ENCODE peak calls at places on chromosomes 1 and 21, in six cellular contexts. C is fibroblast of lung; W is ELF-1; L is bronchial epithelial cell; P is coronary artery; T is stimulated activated CD4-positive, alpha-beta T cell treated with anti-CD3 and anti-CD28 coated beads, Interleukin-4, amount 100 ng/mL, for 24 hours. S is an unnamed sample.

GRCh38 chr1:27557596-27558340 is 46.2 kb downstream of the AHDC1 start:
- DNase-seq in C (peak; percentile 48), W (peak; percentile 67), L (peak; percentile 93), P (no peak), T (no peak), S (peak; percentile 29)

GRCh38 chr1:47393141-47393540 is 22.9 kb upstream of the FOXE3 start:
- DNase-seq in C (peak; percentile 16), W (no peak), L (peak; percentile 36), P (no peak), T (no peak), S (no peak)

GRCh38 chr1:50976111-50976889 is 6.3 kb downstream of the CDKN2C start:
- DNase-seq in C (no peak), W (peak; percentile 31), L (no peak), P (no peak), T (no peak), S (no peak)

GRCh38 chr1:109397451-109398342 is at the start of gene SORT1:
- DNase-seq in C (peak; percentile 90), W (peak; percentile 98), L (peak; percentile 43), P (peak; percentile 94), T (peak; percentile 47), S (peak; percentile 74)

GRCh38 chr1:158117854-158118691 is 62.6 kb upstream of the CD1D start:
- DNase-seq in C (peak; percentile 26), W (peak; percentile 86), L (peak; percentile 29), P (no peak), T (peak; percentile 36), S (peak; percentile 32)

GRCh38 chr1:75133754-75134655 is at the start of gene LHX8:
- DNase-seq in C (peak; percentile 9), W (peak; percentile 75), L (no peak), P (no peak), T (no peak), S (no peak)

GRCh38 chr1:16080422-16081150 is 7.1 kb upstream of the FAM131C start:
- DNase-seq in C (no peak), W (no peak), L (no peak), P (no peak), T (no peak), S (no peak)

GRCh38 chr1:37741662-37742061 is 23.3 kb downstream of the EPHA10 start:
- DNase-seq in C (no peak), W (peak; percentile 44), L (no peak), P (no peak), T (no peak), S (no peak)

GRCh38 chr1:182794802-182795201 is 5.2 kb downstream of the NPL start:
- DNase-seq in C (no peak), W (no peak), L (no peak), P (no peak), T (no peak), S (no peak)

GRCh38 chr1:85343612-85344255 is 67.3 kb upstream of the BCL10 start:
- DNase-seq in C (peak; percentile 96), W (no peak), L (peak; percentile 46), P (no peak), T (no peak), S (no peak)

GRCh38 chr21:14734191-14734590 is 188.1 kb upstream of the SAMSN1 start:
- DNase-seq in C (no peak), W (no peak), L (no peak), P (no peak), T (peak; percentile 21), S (no peak)

GRCh38 chr1:115164940-115165718 is 75.8 kb upstream of the TSPAN2 start:
- DNase-seq in C (no peak), W (no peak), L (no peak), P (no peak), T (no peak), S (no peak)

GRCh38 chr21:14864211-14865021 is 200.4 kb downstream of the NRIP1 start:
- DNase-seq in C (peak; percentile 80), W (peak; percentile 87), L (peak; percentile 73), P (no peak), T (peak; percentile 36), S (no peak)

GRCh38 chr1:2340918-2341254 is 50.5 kb downstream of the MORN1 start:
- DNase-seq in C (no peak), W (no peak), L (no peak), P (no peak), T (no peak), S (no peak)

GRCh38 chr1:225995919-225996864 is 3.0 kb downstream of the SDE2 start:
- DNase-seq in C (no peak), W (no peak), L (no peak), P (no peak), T (no peak), S (no peak)

GRCh38 chr1:178653091-178653490 is 72.0 kb upstream of the RALGPS2 start:
- DNase-seq in C (peak; percentile 38), W (no peak), L (peak; percentile 91), P (no peak), T (no peak), S (peak; percentile 55)

GRCh38 chr1:234841710-234842231 is 231.8 kb upstream of the IRF2BP2 start:
- DNase-seq in C (no peak), W (no peak), L (no peak), P (no peak), T (no peak), S (no peak)

GRCh38 chr1:29478879-29479278 is 242.6 kb downstream of the PTPRU start:
- DNase-seq in C (no peak), W (no peak), L (no peak), P (peak; percentile 16), T (no peak), S (no peak)

GRCh38 chr1:110956586-110956985 is 7.1 kb downstream of the LRIF1 start:
- DNase-seq in C (no peak), W (no peak), L (no peak), P (no peak), T (no peak), S (no peak)

GRCh38 chr1:42682739-42683529 is 716 bp downstream of the YBX1 start:
- DNase-seq in C (peak; percentile 71), W (peak; percentile 49), L (peak; percentile 30), P (peak; percentile 82), T (peak; percentile 68), S (peak; percentile 29)

GRCh38 chr1:225348400-225348799 is 79.4 kb downstream of the LBR start:
- DNase-seq in C (no peak), W (no peak), L (no peak), P (no peak), T (no peak), S (no peak)

GRCh38 chr1:247482747-247483146 is 24.8 kb upstream of the OR2B11 start:
- DNase-seq in C (no peak), W (no peak), L (peak; percentile 42), P (no peak), T (no peak), S (no peak)

GRCh38 chr1:21239181-21239580 is 51.1 kb downstream of the ECE1 start:
- DNase-seq in C (peak; percentile 57), W (no peak), L (no peak), P (no peak), T (no peak), S (no peak)

GRCh38 chr1:111813440-111814304 is 58.0 kb downstream of the DDX20 start:
- DNase-seq in C (no peak), W (no peak), L (no peak), P (no peak), T (no peak), S (no peak)

GRCh38 chr1:1630965-1631792 is 794 bp upstream of the MMP23B start:
- DNase-seq in C (peak; percentile 36), W (no peak), L (no peak), P (peak; percentile 80), T (no peak), S (no peak)

GRCh38 chr1:183301239-183301638 is 115.2 kb downstream of the LAMC2 start:
- DNase-seq in C (no peak), W (no peak), L (no peak), P (no peak), T (no peak), S (no peak)

GRCh38 chr1:156102634-156103511 is 11.6 kb upstream of the LMNA start:
- DNase-seq in C (peak; percentile 51), W (no peak), L (peak; percentile 19), P (no peak), T (no peak), S (no peak)

GRCh38 chr1:202709276-202710041 is 795 bp downstream of the SYT2 start:
- DNase-seq in C (no peak), W (no peak), L (no peak), P (no peak), T (no peak), S (no peak)

GRCh38 chr1:111032295-111032897 is 68.7 kb upstream of the LRIF1 start:
- DNase-seq in C (no peak), W (peak; percentile 7), L (peak; percentile 34), P (no peak), T (peak; percentile 57), S (peak; percentile 18)

GRCh38 chr1:230972855-230973271 is 5.8 kb downstream of the TTC13 start:
- DNase-seq in C (peak; percentile 25), W (no peak), L (no peak), P (no peak), T (peak; percentile 55), S (no peak)

GRCh38 chr1:235105051-235106043 is 23.3 kb downstream of the TOMM20 start:
- DNase-seq in C (no peak), W (no peak), L (peak; percentile 34), P (no peak), T (no peak), S (no peak)

GRCh38 chr1:147545133-147545532 is 3.8 kb downstream of the BCL9 start:
- DNase-seq in C (peak; percentile 99), W (peak; percentile 85), L (peak; percentile 99), P (no peak), T (peak; percentile 92), S (peak; percentile 66)

GRCh38 chr1:187203257-187203656 is 374.5 kb downstream of the PLA2G4A start:
- DNase-seq in C (peak; percentile 75), W (peak; percentile 12), L (peak; percentile 68), P (no peak), T (no peak), S (peak; percentile 57)

GRCh38 chr1:41386190-41386518 is 24.9 kb downstream of the FOXO6 start:
- DNase-seq in C (no peak), W (no peak), L (no peak), P (no peak), T (no peak), S (no peak)

GRCh38 chr1:10027027-10027426 is 5.7 kb upstream of the UBE4B start:
- DNase-seq in C (no peak), W (no peak), L (no peak), P (no peak), T (no peak), S (no peak)